ENCODE peak calls at places on chromosome 5, in five cellular contexts. O, Z, A, G and Q are unnamed samples.
A peak's percentile ranks its signal among the peaks of the same experiment; 100 is the strongest.

GRCh38 chr5:56637321-56637920 is 177.9 kb upstream of the MAP3K1 start:
- DNase-seq in O (no peak), A (no peak), G (no peak), Z (peak; percentile 75), Q (peak; percentile 80)

GRCh38 chr5:17148481-17148880 is 69.0 kb upstream of the BASP1 start:
- DNase-seq in A (no peak), G (no peak), O (no peak), Z (peak; percentile 18), Q (no peak)

GRCh38 chr5:129199308-129199707 is 104.8 kb downstream of the ISOC1 start:
- DNase-seq in O (no peak), Z (no peak), G (no peak), A (no peak), Q (no peak)

GRCh38 chr5:168965638-168966037 is 335.3 kb downstream of the SLIT3 start:
- DNase-seq in G (no peak), O (no peak), Z (no peak), A (no peak), Q (no peak)

GRCh38 chr5:84715087-84715486 is 330.4 kb upstream of the EDIL3 start:
- DNase-seq in A (no peak), G (no peak), O (no peak), Z (no peak), Q (no peak)

GRCh38 chr5:179309751-179310320 is 35.4 kb downstream of the ADAMTS2 start:
- DNase-seq in G (no peak), O (no peak), Z (no peak), A (peak; percentile 37), Q (no peak)

GRCh38 chr5:147913786-147914185 is 7.4 kb upstream of the C5orf46 start:
- DNase-seq in Z (peak; percentile 61), A (no peak), G (no peak), O (no peak), Q (no peak)

GRCh38 chr5:40736103-40736875 is 19.5 kb downstream of the TTC33 start:
- DNase-seq in O (peak; percentile 23), Z (peak; percentile 53), A (no peak), G (peak; percentile 53), Q (no peak)

GRCh38 chr5:53080271-53080670 is 29.3 kb downstream of the MOCS2 start:
- DNase-seq in A (no peak), O (no peak), G (no peak), Z (no peak), Q (no peak)

GRCh38 chr5:141477815-141478214 is 2.0 kb downstream of the PCDHGC3 start:
- DNase-seq in A (no peak), Z (no peak), G (no peak), O (no peak), Q (no peak)

GRCh38 chr5:86688414-86688813 is 70.7 kb downstream of the COX7C start:
- DNase-seq in Z (no peak), G (no peak), O (no peak), A (no peak), Q (no peak)

GRCh38 chr5:107365355-107366109 is 305.2 kb downstream of the EFNA5 start:
- DNase-seq in A (no peak), G (no peak), Z (peak; percentile 81), O (no peak), Q (no peak)

GRCh38 chr5:157116483-157116954 is 7.7 kb upstream of the HAVCR2 start:
- DNase-seq in A (no peak), Z (no peak), O (no peak), G (no peak), Q (no peak)

GRCh38 chr5:127930311-127930710 is 153.3 kb upstream of the SLC12A2 start:
- DNase-seq in A (no peak), G (no peak), Z (peak; percentile 82), O (no peak), Q (no peak)

GRCh38 chr5:1105350-1106265 is 6.3 kb downstream of the SLC12A7 start:
- DNase-seq in O (no peak), A (no peak), Z (no peak), G (peak; percentile 79), Q (peak; percentile 69)

GRCh38 chr5:171574374-171574773 is 154.9 kb downstream of the FGF18 start:
- DNase-seq in O (no peak), G (no peak), A (no peak), Z (no peak), Q (no peak)

GRCh38 chr5:175088963-175089362 is 355.0 kb downstream of the DRD1 start:
- DNase-seq in G (no peak), O (no peak), Z (no peak), A (no peak), Q (no peak)

GRCh38 chr5:150017606-150018005 is 17.1 kb downstream of the HMGXB3 start:
- DNase-seq in Z (peak; percentile 48), A (no peak), G (no peak), O (no peak), Q (no peak)

GRCh38 chr5:140261403-140262171 is 41.3 kb downstream of the PFDN1 start:
- DNase-seq in G (no peak), O (peak; percentile 49), A (peak; percentile 81), Z (peak; percentile 88), Q (peak; percentile 73)

GRCh38 chr5:19855031-19855430 is 133.0 kb downstream of the CDH18 start:
- DNase-seq in Z (peak; percentile 72), G (no peak), A (no peak), O (peak; percentile 34), Q (no peak)

GRCh38 chr5:111676926-111677415 is 80.0 kb downstream of the NREP start:
- DNase-seq in O (no peak), A (no peak), Z (peak; percentile 9), G (no peak), Q (no peak)

GRCh38 chr5:110663525-110663924 is 62.9 kb downstream of the TMEM232 start:
- DNase-seq in G (no peak), O (no peak), Z (no peak), A (no peak), Q (no peak)

GRCh38 chr5:137292461-137293025 is 206.6 kb downstream of the SPOCK1 start:
- DNase-seq in A (no peak), G (no peak), O (no peak), Z (no peak), Q (no peak)

GRCh38 chr5:155943516-155944407 is 383.2 kb upstream of the SGCD start:
- DNase-seq in O (no peak), Z (peak; percentile 55), G (peak; percentile 20), A (no peak), Q (peak; percentile 73)

GRCh38 chr5:10760033-10760975 is 730 bp downstream of the DAP start:
- DNase-seq in Z (peak; percentile 60), A (no peak), O (no peak), G (no peak), Q (peak; percentile 69)

GRCh38 chr5:145945620-145946111 is 9.3 kb downstream of the SH3RF2 start:
- DNase-seq in Z (no peak), O (no peak), A (no peak), G (no peak), Q (no peak)

GRCh38 chr5:150999704-151000452 is 20.5 kb upstream of the GPX3 start:
- DNase-seq in Z (peak; percentile 19), O (no peak), G (no peak), A (peak; percentile 91), Q (no peak)

GRCh38 chr5:172380992-172381643 is 73.2 kb downstream of the SH3PXD2B start:
- DNase-seq in Z (peak; percentile 51), O (no peak), A (peak; percentile 89), G (no peak), Q (peak; percentile 1)

GRCh38 chr5:31186672-31187267 is 6.7 kb upstream of the CDH6 start:
- DNase-seq in Z (peak; percentile 43), O (peak; percentile 5), A (no peak), G (no peak), Q (no peak)

GRCh38 chr5:69468631-69469030 is 24.0 kb upstream of the OCLN start:
- DNase-seq in O (no peak), G (no peak), A (no peak), Z (no peak), Q (no peak)

GRCh38 chr5:10441083-10441991 is at the start of gene ROPN1L:
- DNase-seq in A (peak; percentile 89), Z (peak; percentile 81), G (peak; percentile 82), O (peak; percentile 61), Q (peak; percentile 81)

GRCh38 chr5:1763960-1764605 is 35.6 kb downstream of the MRPL36 start:
- DNase-seq in G (no peak), Z (no peak), A (no peak), O (no peak), Q (no peak)

GRCh38 chr5:54774281-54775171 is 210.9 kb downstream of the ESM1 start:
- DNase-seq in G (no peak), Z (no peak), O (no peak), A (peak; percentile 95), Q (no peak)

GRCh38 chr5:135429326-135429725 is 17.8 kb downstream of the DCANP1 start:
- DNase-seq in A (no peak), Z (peak; percentile 42), G (no peak), O (no peak), Q (no peak)

GRCh38 chr5:6581090-6581489 is 51.8 kb downstream of the NSUN2 start:
- DNase-seq in Z (peak; percentile 50), A (no peak), G (no peak), O (no peak), Q (no peak)
- H3K4me1 ChIP-seq in Z (no peaks in the 10 kb centered on the region), A (peaks cover 5% of the 10 kb centered on the region), G (no peaks in the 10 kb centered on the region), O (no peaks in the 10 kb centered on the region), Q (no peaks in the 10 kb centered on the region)

DNA sequence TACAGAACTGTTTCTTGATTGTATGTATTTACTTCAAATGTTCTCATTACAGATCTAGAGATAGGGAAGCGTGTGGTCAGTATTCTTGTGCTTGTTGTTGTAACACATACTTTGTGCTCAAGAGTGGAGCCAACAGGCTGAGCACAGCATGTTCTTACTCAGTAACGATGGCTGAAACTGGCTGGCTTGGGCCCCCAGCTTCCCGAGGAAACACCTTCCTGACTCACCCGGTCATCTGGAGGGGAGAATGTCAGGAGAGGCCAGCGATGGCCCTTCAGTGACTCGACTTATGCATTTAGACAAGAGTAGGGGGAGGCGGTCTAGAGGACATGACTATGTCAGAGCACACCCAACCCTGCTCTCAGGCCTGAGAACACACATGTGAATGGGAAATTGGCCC is 25.6 kb downstream of the ZNF474 start:
- DNase-seq in A (peak; percentile 86), G (no peak), O (no peak), Z (peak; percentile 95), Q (no peak)
- H3K4me1 ChIP-seq in A (peaks cover 28% of the 10 kb centered on the region), G (no peaks in the 10 kb centered on the region), O (no peaks in the 10 kb centered on the region), Z (peaks cover 21% of the 10 kb centered on the region), Q (no peaks in the 10 kb centered on the region)

DNA sequence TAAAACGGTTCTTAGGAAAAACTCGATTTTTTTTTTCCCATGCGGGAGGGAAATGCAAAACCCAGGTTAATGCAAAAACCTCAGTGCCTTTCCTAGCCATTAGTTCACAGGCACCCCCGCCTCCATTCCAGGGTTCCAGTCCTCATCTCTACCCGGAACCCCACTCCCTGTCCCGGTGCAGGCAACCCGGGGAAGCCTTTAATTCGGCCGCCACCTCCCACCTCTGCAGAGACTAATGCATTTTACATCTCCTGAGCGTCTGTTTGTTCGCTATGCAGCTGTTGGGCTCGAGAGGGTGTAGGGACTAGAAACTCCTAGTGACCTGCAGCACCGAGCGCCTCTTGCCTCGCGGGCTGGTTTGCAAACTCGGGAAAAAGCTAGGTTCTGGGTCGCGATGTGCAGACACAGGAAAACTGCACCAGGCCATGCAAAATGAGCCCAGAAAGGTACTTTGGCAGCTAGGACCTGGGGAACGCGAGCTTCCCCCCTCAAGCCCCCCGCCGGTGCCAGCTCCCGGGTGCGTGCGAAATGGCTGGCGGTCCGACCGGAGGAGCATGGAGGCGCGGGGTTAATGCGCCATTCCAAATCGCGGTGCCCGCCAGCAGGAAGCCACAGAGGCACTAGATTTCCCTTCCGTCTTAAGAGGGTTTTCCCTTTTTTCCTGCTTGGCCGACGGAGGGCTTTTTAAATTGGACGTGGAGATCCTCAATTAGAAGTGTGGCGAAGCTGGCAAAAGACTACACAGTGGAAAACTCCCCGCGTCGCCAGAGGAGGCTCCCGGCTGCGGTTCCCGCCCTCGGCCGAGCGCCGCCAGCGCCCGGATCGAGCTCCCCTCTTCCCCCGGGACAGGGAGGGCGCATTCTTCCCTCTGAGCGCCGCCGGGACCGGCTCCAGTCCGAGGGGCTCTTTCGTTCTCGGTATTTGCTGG is 3.4 kb downstream of the GDNF start:
- DNase-seq in O (no peak), Z (peak; percentile 51), A (no peak), G (no peak), Q (no peak)
- H3K4me1 ChIP-seq in O (peaks cover 18% of the 10 kb centered on the region), Z (peaks cover 3% of the 10 kb centered on the region), A (peaks cover 40% of the 10 kb centered on the region), G (no peaks in the 10 kb centered on the region), Q (no peaks in the 10 kb centered on the region)

GRCh38 chr5:154209591-154210081 is 19.1 kb downstream of the GALNT10 start:
- DNase-seq in O (no peak), Z (peak; percentile 55), G (no peak), A (no peak), Q (no peak)
- H3K4me1 ChIP-seq in O (peaks cover 8% of the 10 kb centered on the region), Z (no peaks in the 10 kb centered on the region), G (no peaks in the 10 kb centered on the region), A (no peaks in the 10 kb centered on the region), Q (no peaks in the 10 kb centered on the region)